ENCODE peak calls at places on chromosomes 7 and 10, in eight cellular contexts. A is ovary; Y is CD4-positive, alpha-beta T cell; G is GM13977; M is right lobe of liver; C is bronchial epithelial cell; I is hepatocyte; H is cardiac fibroblast. Q is an unnamed sample.

GRCh38 chr7:42915356-42915755 is 3.5 kb upstream of the C7orf25 start:
- DNase-seq in Y (no peak), A (no peak), H (peak; percentile 76), G (no peak), M (no peak), I (no peak), C (no peak), Q (no peak)

GRCh38 chr7:100887186-100887954 is 2.1 kb downstream of the UFSP1 start:
- DNase-seq in A (no peak), G (peak; percentile 86), C (no peak), Y (no peak), H (no peak), I (no peak), M (no peak), Q (no peak)

GRCh38 chr7:39645482-39646407 is 22.4 kb downstream of the RALA start:
- DNase-seq in H (peak; percentile 49), C (no peak), I (no peak), Y (no peak), M (no peak), G (no peak), A (peak; percentile 36), Q (no peak)

GRCh38 chr10:112535432-112536038 is 88.5 kb downstream of the VTI1A start:
- DNase-seq in A (no peak), C (no peak), H (no peak), G (no peak), I (no peak), M (no peak), Y (no peak), Q (no peak)

GRCh38 chr7:91276909-91277308 is 12.7 kb downstream of the FZD1 start:
- DNase-seq in H (no peak), I (no peak), G (no peak), C (no peak), M (no peak), A (no peak), Y (no peak), Q (no peak)

GRCh38 chr10:112953075-112953501 is 3.0 kb downstream of the TCF7L2 start:
- DNase-seq in Y (no peak), I (peak; percentile 50), H (peak; percentile 52), A (peak; percentile 49), M (peak; percentile 51), G (no peak), C (no peak), Q (no peak)

GRCh38 chr10:62005687-62006086 is 104.2 kb downstream of the ARID5B start:
- DNase-seq in Y (no peak), G (no peak), H (no peak), M (no peak), A (no peak), C (no peak), I (no peak), Q (no peak)

GRCh38 chr7:1459930-1460756 is 873 bp upstream of the MICALL2 start:
- DNase-seq in I (peak; percentile 43), M (peak; percentile 49), Y (no peak), H (peak; percentile 24), C (peak; percentile 61), A (no peak), G (peak; percentile 69), Q (no peak)

GRCh38 chr7:129557686-129558481 is 53.6 kb upstream of the NRF1 start:
- DNase-seq in A (no peak), Y (no peak), I (no peak), G (no peak), C (no peak), M (no peak), H (no peak), Q (no peak)

GRCh38 chr7:123682690-123683089 is 27.0 kb downstream of the LMOD2 start:
- DNase-seq in G (no peak), A (no peak), M (no peak), H (peak; percentile 83), I (peak; percentile 65), Y (no peak), C (peak; percentile 59), Q (no peak)

GRCh38 chr7:66125052-66125694 is 10.5 kb downstream of the CRCP start:
- DNase-seq in G (no peak), M (no peak), A (no peak), C (no peak), Y (no peak), I (no peak), H (no peak), Q (no peak)

GRCh38 chr10:2358586-2358985 is 621.3 kb upstream of the ADARB2 start:
- DNase-seq in M (no peak), H (no peak), C (no peak), G (no peak), Y (no peak), I (no peak), A (no peak), Q (no peak)

GRCh38 chr7:149838224-149838991 is at the start of gene ZNF862:
- DNase-seq in M (peak; percentile 99), A (peak; percentile 96), C (peak; percentile 92), Y (peak; percentile 90), G (peak; percentile 99), H (peak; percentile 98), I (peak; percentile 99), Q (peak; percentile 97)
- TF ChIP-seq CTCF in M (peak; percentile 7), A (no peak), C (no peak), Y (no peak), G (no peak), H (no peak), I (no peak), Q (no peak)

GRCh38 chr7:134613623-134614347 is 32.9 kb upstream of the BPGM start:
- DNase-seq in I (no peak), G (no peak), Y (no peak), M (no peak), H (peak; percentile 97), C (peak; percentile 100), A (no peak), Q (no peak)
- TF ChIP-seq CTCF in I (no peak), G (no peak), Y (no peak), M (no peak), H (no peak), C (no peak), A (no peak), Q (no peak)

GRCh38 chr7:29247962-29248236 is 53.3 kb downstream of the CHN2 start:
- DNase-seq in G (no peak), A (no peak), I (no peak), Y (no peak), H (no peak), M (no peak), C (no peak), Q (no peak)

GRCh38 chr7:29239638-29240037 is 45.1 kb downstream of the CHN2 start:
- DNase-seq in A (no peak), C (peak; percentile 22), H (no peak), G (peak; percentile 26), Y (no peak), I (no peak), M (peak; percentile 34), Q (no peak)

GRCh38 chr7:29247232-29247961 is 52.8 kb downstream of the CHN2 start:
- DNase-seq in M (no peak), A (peak; percentile 32), C (no peak), G (no peak), I (no peak), H (no peak), Y (no peak), Q (no peak)

GRCh38 chr7:29248713-29249382 is 54.3 kb downstream of the CHN2 start:
- DNase-seq in A (no peak), Y (no peak), M (peak; percentile 78), I (peak; percentile 44), C (no peak), H (no peak), G (no peak), Q (no peak)

GRCh38 chr7:29243777-29244655 is 49.4 kb downstream of the CHN2 start:
- DNase-seq in M (no peak), C (peak; percentile 7), G (no peak), I (no peak), Y (no peak), H (no peak), A (no peak), Q (peak; percentile 6)
- TF ChIP-seq CTCF in M (no peak), C (peak; percentile 18), G (no peak), I (no peak), Y (no peak), H (peak; percentile 6), A (no peak), Q (no peak)

GRCh38 chr10:72702868-72703581 is 11.1 kb downstream of the MCU start:
- DNase-seq in A (no peak), M (no peak), I (no peak), C (no peak), H (peak; percentile 84), G (peak; percentile 27), Y (no peak), Q (no peak)
- TF ChIP-seq CTCF in A (no peak), M (no peak), I (no peak), C (no peak), H (no peak), G (no peak), Y (no peak), Q (no peak)

DNA sequence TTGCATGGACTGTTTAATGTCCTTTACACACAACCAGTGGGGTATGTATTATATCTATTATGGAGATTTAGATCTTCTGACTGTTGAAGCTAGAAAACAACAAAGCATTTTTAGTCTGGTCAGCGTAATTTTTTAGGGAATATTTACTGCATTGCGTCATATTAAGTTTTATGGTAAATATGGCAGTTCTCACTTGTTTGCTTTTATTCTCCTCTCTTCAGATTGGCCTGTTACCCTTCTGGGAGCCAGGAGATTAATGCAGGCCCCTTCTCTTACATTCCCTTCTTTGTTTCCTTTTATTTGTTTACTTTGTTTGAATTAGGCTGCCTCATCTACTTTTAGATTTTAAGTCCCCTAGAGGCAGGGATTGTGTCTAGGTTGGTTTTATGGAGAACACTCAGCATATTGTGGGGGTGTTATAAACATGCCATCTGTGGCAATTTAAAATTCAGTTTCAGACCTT is 13.8 kb downstream of the UBE2D1 start:
- DNase-seq in A (no peak), C (no peak), M (no peak), H (no peak), I (no peak), Y (no peak), G (no peak), Q (no peak)
- TF ChIP-seq CTCF in A (no peak), C (no peak), M (no peak), H (no peak), I (no peak), Y (no peak), G (no peak), Q (no peak)

DNA sequence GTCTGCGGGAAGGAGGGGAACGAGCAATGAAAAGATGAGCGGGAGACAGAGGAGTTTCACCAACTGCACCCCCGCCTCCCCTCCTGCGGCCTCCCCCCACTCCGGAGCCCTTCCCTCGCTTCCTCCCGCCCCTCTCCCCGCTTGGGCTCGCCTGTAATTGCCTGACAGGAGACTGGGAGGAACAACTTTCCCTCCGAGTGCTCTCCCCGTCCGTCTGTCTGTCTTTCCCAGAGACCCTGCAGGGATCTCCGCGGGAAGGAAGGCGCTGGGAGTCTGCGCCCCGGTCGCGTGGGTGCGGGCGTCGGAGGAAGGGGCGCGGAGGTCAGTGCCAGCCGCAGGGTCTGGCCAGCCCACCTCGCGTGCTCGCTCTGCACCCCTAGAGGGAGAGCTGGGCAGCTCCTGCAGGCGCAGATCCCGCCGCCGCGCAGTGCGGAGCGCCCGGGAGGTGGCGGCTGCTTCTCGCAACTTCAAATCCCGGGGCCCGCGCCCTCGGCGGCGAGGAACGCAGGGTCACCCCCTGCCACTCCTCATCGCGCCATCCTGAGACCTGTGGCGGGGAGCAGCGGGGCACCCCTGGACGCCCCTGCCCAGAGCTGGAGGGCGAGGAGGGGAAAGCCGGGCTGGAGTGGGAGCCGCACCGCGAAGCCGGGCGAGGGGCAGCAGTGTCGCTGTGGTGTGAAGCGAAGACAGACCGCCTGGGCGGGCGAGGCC is 527 bp upstream of the NRP1 start:
- DNase-seq in A (peak; percentile 82), I (peak; percentile 89), G (peak; percentile 57), C (peak; percentile 65), M (peak; percentile 82), H (peak; percentile 96), Y (no peak), Q (no peak)
- TF ChIP-seq CTCF in A (peak; percentile 20), I (peak; percentile 63), G (no peak), C (peak; percentile 82), M (peak; percentile 46), H (peak; percentile 59), Y (no peak), Q (no peak)

Q was measured in CD8-positive, alpha-beta T cell.